ENCODE peak calls at places on chromosomes 6 and 20, in four cellular contexts. W is right cardiac atrium, R is GM23248, D is choroid plexus epithelial cell. F is an unnamed sample.

GRCh38 chr20:36481380-36482043 is 59.8 kb upstream of the MYL9 start:
- DNase-seq in W (no peak), R (peak), D (no peak), F (no peak)

GRCh38 chr20:12838261-12838866 is 170.4 kb upstream of the SPTLC3 start:
- DNase-seq in W (no peak), D (no peak), R (no peak), F (no peak)

GRCh38 chr6:9783567-9783966 is 631.3 kb downstream of the TFAP2A start:
- DNase-seq in W (no peak), R (no peak), D (peak), F (no peak)

GRCh38 chr6:109024368-109024767 is 70.3 kb downstream of the SESN1 start:
- DNase-seq in D (peak), R (peak), W (no peak), F (no peak)

GRCh38 chr20:25540273-25540672 is 45.1 kb downstream of the NINL start:
- DNase-seq in R (peak), W (no peak), D (no peak), F (no peak)

GRCh38 chr6:85403331-85404015 is 46.4 kb upstream of the NT5E start:
- DNase-seq in D (peak), W (no peak), R (peak), F (no peak)

GRCh38 chr6:52937908-52938307 is 28.4 kb upstream of the GSTA3 start:
- DNase-seq in R (peak), W (no peak), D (no peak), F (no peak)

GRCh38 chr6:9896806-9897205 is 518.1 kb downstream of the TFAP2A start:
- DNase-seq in R (peak), W (no peak), D (no peak), F (no peak)

GRCh38 chr6:49923826-49924225 is 40.1 kb downstream of the DEFB114 start:
- DNase-seq in R (no peak), D (no peak), W (no peak), F (no peak)

GRCh38 chr20:18267815-18268214 is 20.5 kb upstream of the ZNF133 start:
- DNase-seq in D (no peak), W (no peak), R (no peak), F (no peak)

GRCh38 chr6:137271245-137272183 is 52.3 kb upstream of the IFNGR1 start:
- DNase-seq in W (no peak), R (peak), D (peak), F (no peak)

GRCh38 chr20:3045816-3046676 is at the start of gene MRPS26:
- DNase-seq in W (peak), D (peak), R (peak), F (peak)

GRCh38 chr20:4069741-4070140 is 54.4 kb upstream of the RNF24 start:
- DNase-seq in W (no peak), D (no peak), R (peak), F (no peak)

GRCh38 chr6:169173532-169174268 is 79.9 kb downstream of the THBS2 start:
- DNase-seq in D (no peak), R (no peak), W (no peak), F (no peak)

GRCh38 chr6:100504786-100505737 is 40.3 kb upstream of the SIM1 start:
- DNase-seq in R (peak), D (peak), W (peak), F (no peak)

GRCh38 chr6:155461636-155462035 is 6.0 kb upstream of the NOX3 start:
- DNase-seq in W (no peak), D (no peak), R (peak), F (no peak)

GRCh38 chr6:155466546-155466945 is 10.9 kb upstream of the NOX3 start:
- DNase-seq in W (no peak), D (no peak), R (no peak), F (no peak)
- H3K4me3 ChIP-seq in W (no peak), D (no peak), R (no peak), F (no peak)

GRCh38 chr6:27470023-27470422 is 2.9 kb downstream of the ZNF184 start:
- DNase-seq in W (no peak), D (no peak), R (no peak), F (no peak)
- H3K4me3 ChIP-seq in W (no peak), D (no peak), R (no peak), F (no peak)

GRCh38 chr6:90584636-90585255 is 2.1 kb downstream of the MAP3K7 start:
- DNase-seq in D (peak), W (no peak), R (peak), F (no peak)
- H3K4me3 ChIP-seq in D (peak), W (peak), R (peak), F (no peak)

GRCh38 chr20:49697071-49697470 is 16.6 kb downstream of the B4GALT5 start:
- DNase-seq in R (no peak), W (no peak), D (no peak), F (no peak)

GRCh38 chr20:49700411-49701185 is 13.1 kb downstream of the B4GALT5 start:
- DNase-seq in W (no peak), R (peak), D (peak), F (no peak)

GRCh38 chr20:49696594-49696993 is 17.1 kb downstream of the B4GALT5 start:
- DNase-seq in D (no peak), R (peak), W (no peak), F (no peak)

GRCh38 chr20:49699200-49699992 is 14.3 kb downstream of the B4GALT5 start:
- DNase-seq in R (peak), D (peak), W (no peak), F (no peak)

DNA sequence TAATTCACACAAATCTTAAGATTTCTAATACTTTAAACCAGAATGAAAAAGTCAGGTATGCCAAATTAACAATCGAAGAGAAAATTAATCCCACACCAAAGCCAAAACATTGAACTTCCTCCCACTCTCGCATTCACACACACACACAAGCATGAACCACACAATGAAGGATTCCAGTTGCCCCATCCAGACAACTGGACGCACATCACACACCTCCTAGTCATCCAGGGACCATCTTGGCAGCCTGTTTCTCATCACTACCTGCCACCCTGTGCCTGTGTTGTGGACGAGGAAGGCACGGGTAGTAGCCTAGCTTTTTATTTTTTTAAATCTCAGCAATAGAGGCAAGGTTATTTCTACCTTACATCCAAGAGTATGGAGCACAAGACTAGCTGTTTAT is 15.2 kb downstream of the B4GALT5 start:
- DNase-seq in R (no peak), W (no peak), D (no peak), F (no peak)
- H3K4me3 ChIP-seq in R (no peak), W (no peak), D (no peak), F (no peak)

GRCh38 chr6:75691012-75691411 is 58.0 kb upstream of the MYO6 start:
- DNase-seq in D (peak), R (peak), W (no peak), F (no peak)
- H3K4me3 ChIP-seq in D (no peak), R (no peak), W (no peak), F (no peak)

GRCh38 chr6:75494290-75494689 is 690 bp upstream of the FILIP1 start:
- DNase-seq in R (no peak), D (no peak), W (no peak), F (no peak)
- H3K4me3 ChIP-seq in R (no peak), D (no peak), W (peak), F (no peak)

DNA sequence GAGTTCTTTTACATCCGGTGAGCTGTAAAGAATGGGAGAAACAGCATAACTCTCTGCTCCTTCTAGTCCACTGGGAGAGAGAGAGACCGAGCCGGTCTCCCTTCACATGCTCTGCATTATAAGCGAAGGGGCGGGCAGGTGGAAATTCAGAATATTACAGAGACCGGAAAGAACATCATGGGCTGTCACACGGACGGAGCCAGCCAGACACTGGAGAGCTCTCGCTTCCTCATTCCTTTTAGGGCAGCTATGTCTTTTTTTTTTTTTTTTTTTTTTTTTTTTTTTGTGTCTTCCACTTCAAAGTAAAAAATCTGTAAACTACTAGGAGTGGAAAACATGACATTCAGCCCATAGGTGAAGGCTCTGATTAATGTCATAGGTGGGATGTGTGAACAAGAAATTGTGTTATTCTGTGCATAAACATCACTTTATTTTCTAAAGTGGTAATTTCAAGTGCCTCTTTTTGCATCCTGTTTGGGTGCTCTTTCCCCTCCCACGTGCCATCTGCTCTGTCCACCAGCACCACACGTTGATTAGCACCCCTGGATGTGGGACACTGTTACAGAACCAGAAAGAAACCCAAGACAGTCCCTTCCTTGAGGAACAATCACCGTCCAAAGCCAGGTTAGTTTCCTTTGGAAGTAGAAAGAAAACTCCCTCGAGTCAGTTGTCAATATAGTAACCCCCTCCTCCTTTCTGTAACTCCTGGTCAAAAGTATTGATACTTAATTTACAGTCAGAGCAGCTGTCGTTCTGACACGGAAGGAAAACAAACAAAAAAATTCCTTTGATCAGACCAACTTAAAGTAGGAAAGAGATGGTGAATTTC is at the start of gene TAGAP:
- DNase-seq in W (peak), D (peak), R (peak), F (peak)
- H3K4me3 ChIP-seq in W (peak), D (no peak), R (no peak), F (peak)

DNA sequence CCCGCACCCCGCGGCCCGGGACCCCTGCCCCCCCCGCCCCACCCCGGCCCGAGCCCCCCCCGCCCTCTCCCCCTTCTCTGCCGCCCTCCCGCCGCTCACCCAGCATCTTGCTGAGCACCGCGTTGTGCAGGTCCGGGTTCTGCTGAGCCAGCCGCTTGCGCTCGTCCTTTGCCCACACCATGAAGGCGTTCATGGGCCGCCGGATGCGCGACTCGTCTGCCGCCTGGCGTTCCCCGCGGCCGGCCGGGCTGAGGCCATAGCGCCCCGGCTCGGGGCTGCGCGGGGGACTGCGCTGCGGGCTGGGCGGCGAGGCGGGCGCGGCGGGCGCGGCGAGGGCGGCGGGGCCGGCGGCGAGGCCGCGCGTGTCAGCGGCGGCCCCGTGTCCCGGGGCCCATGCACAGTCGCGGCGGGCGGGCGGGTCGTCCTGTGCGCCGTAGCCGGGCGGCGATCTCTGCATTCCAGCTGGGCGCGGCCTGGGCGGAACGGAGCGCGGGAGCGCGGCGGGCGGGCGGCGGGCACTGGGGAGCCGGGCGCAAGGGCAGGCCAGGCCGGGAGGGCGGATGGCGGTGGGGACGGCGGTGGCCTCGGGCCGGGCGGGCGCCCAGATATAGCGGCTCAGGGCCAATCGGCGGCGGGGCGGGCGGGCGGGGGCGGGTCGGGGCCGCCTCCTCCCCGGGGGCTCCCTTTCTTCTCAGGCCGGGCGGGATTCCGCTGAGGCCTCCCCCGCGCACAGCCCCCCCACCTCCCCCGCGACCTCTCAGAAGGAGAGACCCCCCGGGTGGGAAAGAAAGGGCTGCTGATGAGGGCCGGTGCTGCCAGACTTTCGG is at the start of gene SOX18:
- DNase-seq in W (peak), R (peak), D (peak), F (no peak)
- H3K4me3 ChIP-seq in W (peak), R (no peak), D (no peak), F (no peak)

GRCh38 chr6:17730078-17730704 is 23.5 kb upstream of the NUP153 start:
- DNase-seq in D (no peak), R (no peak), W (no peak), F (no peak)
- H3K4me3 ChIP-seq in D (no peak), R (no peak), W (no peak), F (no peak)